ENCODE peak calls at places on chromosome 11, in five cellular contexts. R is RPMI8226; Q is fibroblast of lung; J is activated CD8-positive, alpha-beta memory T cell treated with anti-CD3 and anti-CD28 coated beads, Interleukin-2, amount 10 ng/mL, durations not matched to agents 7 days and 5 days; T is left cardiac atrium. E is an unnamed sample.

GRCh38 chr11:113901141-113901540 is 3.5 kb upstream of the HTR3B start:
- DNase-seq in R (no peak), Q (no peak), J (no peak), T (no peak), E (no peak)

GRCh38 chr11:15145151-15145550 is 30.4 kb downstream of the INSC start:
- DNase-seq in R (no peak), Q (no peak), J (no peak), T (no peak), E (no peak)

GRCh38 chr11:67463680-67464410 is 5.2 kb downstream of the TMEM134 start:
- DNase-seq in R (no peak), Q (peak; percentile 34), J (no peak), T (peak; percentile 69), E (peak; percentile 35)

GRCh38 chr11:120929664-120930154 is 94.2 kb upstream of the TBCEL start:
- DNase-seq in R (peak; percentile 54), Q (peak; percentile 28), J (peak; percentile 55), T (peak; percentile 53), E (peak; percentile 72)

GRCh38 chr11:69727266-69727665 is 23.4 kb upstream of the FGF19 start:
- DNase-seq in R (no peak), Q (no peak), J (no peak), T (no peak), E (no peak)

GRCh38 chr11:95567685-95568084 is 221.9 kb downstream of the FAM76B start:
- DNase-seq in R (no peak), Q (peak; percentile 77), J (no peak), T (no peak), E (no peak)

GRCh38 chr11:61104963-61105362 is 2.7 kb downstream of the CD5 start:
- DNase-seq in R (no peak), Q (no peak), J (no peak), T (no peak), E (no peak)

GRCh38 chr11:80944758-80945157 is 1503.9 kb upstream of the TENM4 start:
- DNase-seq in R (no peak), Q (no peak), J (no peak), T (no peak), E (no peak)

GRCh38 chr11:117946842-117947526 is 17.8 kb upstream of the TMPRSS13 start:
- DNase-seq in R (peak; percentile 81), Q (peak; percentile 87), J (peak; percentile 89), T (peak; percentile 91), E (peak; percentile 85)

GRCh38 chr11:78465169-78465942 is 47.7 kb upstream of the GAB2 start:
- DNase-seq in R (peak; percentile 79), Q (no peak), J (peak; percentile 81), T (no peak), E (no peak)

GRCh38 chr11:73192272-73192671 is 25.8 kb upstream of the P2RY2 start:
- DNase-seq in R (no peak), Q (no peak), J (no peak), T (no peak), E (no peak)

GRCh38 chr11:105699203-105699602 is 89.3 kb downstream of the GRIA4 start:
- DNase-seq in R (peak; percentile 57), Q (no peak), J (no peak), T (no peak), E (no peak)

GRCh38 chr11:57440744-57441414 is 14.0 kb upstream of the SLC43A3 start:
- DNase-seq in R (no peak), Q (no peak), J (no peak), T (no peak), E (no peak)

E was measured in erythroblast.